ENCODE peak calls at places on chromosome 9, in four cellular contexts. Y is CD8-positive, alpha-beta T cell; E is adrenal gland; J is WERI-Rb-1. G is an unnamed sample. For H3K9me3, the result is how much of the 10 kb centered on the place peaks cover.

GRCh38 chr9:131943397-131943796 is 136.3 kb downstream of the MED27 start:
- DNase-seq in J (no peak), E (no peak), Y (no peak), G (no peak)

GRCh38 chr9:4718911-4719310 is 22.1 kb downstream of the AK3 start:
- DNase-seq in Y (no peak), E (no peak), J (no peak), G (no peak)

GRCh38 chr9:93133641-93134017 is 422 bp downstream of the NINJ1 start:
- DNase-seq in Y (no peak), J (peak), E (peak), G (peak)

GRCh38 chr9:29285818-29286217 is 1712.5 kb upstream of the C9orf72 start:
- DNase-seq in Y (no peak), E (no peak), J (no peak), G (no peak)

GRCh38 chr9:120445974-120446373 is 134.0 kb downstream of the CDK5RAP2 start:
- DNase-seq in Y (no peak), J (no peak), E (no peak), G (no peak)

GRCh38 chr9:85332487-85332886 is 409.3 kb downstream of the AGTPBP1 start:
- DNase-seq in Y (no peak), J (no peak), E (no peak), G (no peak)

GRCh38 chr9:108743901-108744371 is 111.8 kb downstream of the ACTL7B start:
- DNase-seq in E (no peak), Y (no peak), J (peak), G (no peak)

GRCh38 chr9:107907715-107908114 is 418.1 kb upstream of the KLF4 start:
- DNase-seq in J (no peak), E (no peak), Y (no peak), G (no peak)

GRCh38 chr9:132125944-132126720 is 35.7 kb upstream of the NTNG2 start:
- DNase-seq in Y (no peak), E (no peak), J (no peak), G (no peak)

GRCh38 chr9:129860653-129861446 is 25.6 kb downstream of the USP20 start:
- DNase-seq in J (no peak), E (no peak), Y (no peak), G (no peak)

GRCh38 chr9:128683340-128684064 is 5.5 kb upstream of the SET start:
- DNase-seq in E (peak), J (peak), Y (no peak), G (no peak)

GRCh38 chr9:113464672-113465271 is 1.2 kb downstream of the RGS3 start:
- DNase-seq in J (no peak), E (no peak), Y (no peak), G (no peak)

GRCh38 chr9:134344068-134344820 is 18.0 kb downstream of the RXRA start:
- DNase-seq in Y (peak), E (peak), J (no peak), G (no peak)

GRCh38 chr9:30120654-30121053 is 2263.8 kb upstream of the ACO1 start:
- DNase-seq in Y (no peak), E (no peak), J (no peak), G (no peak)

GRCh38 chr9:83701769-83702168 is 6.0 kb downstream of the UBQLN1 start:
- DNase-seq in E (no peak), J (no peak), Y (no peak), G (no peak)

GRCh38 chr9:72839140-72839539 is 113.7 kb downstream of the ALDH1A1 start:
- DNase-seq in Y (no peak), E (no peak), J (no peak), G (no peak)

GRCh38 chr9:95992536-95992935 is 117.0 kb downstream of the ERCC6L2 start:
- DNase-seq in Y (no peak), J (peak), E (no peak), G (no peak)

GRCh38 chr9:113687680-113688371 is 188.3 kb upstream of the ZNF618 start:
- DNase-seq in Y (no peak), J (no peak), E (no peak), G (no peak)

GRCh38 chr9:21741151-21741550 is 61.3 kb upstream of the MTAP start:
- DNase-seq in E (no peak), Y (no peak), J (no peak), G (no peak)

GRCh38 chr9:116644099-116644688 is 42.9 kb upstream of the TRIM32 start:
- DNase-seq in J (no peak), Y (no peak), E (no peak), G (no peak)

GRCh38 chr9:36894695-36895310 is 139.3 kb downstream of the PAX5 start:
- DNase-seq in Y (no peak), J (no peak), E (no peak), G (no peak)

GRCh38 chr9:38067892-38068615 is 973 bp downstream of the SHB start:
- DNase-seq in Y (no peak), J (no peak), E (no peak), G (peak)

GRCh38 chr9:78866228-78867132 is 569.6 kb downstream of the PSAT1 start:
- DNase-seq in E (no peak), J (no peak), Y (no peak), G (no peak)

GRCh38 chr9:27107241-27107640 is 1.8 kb upstream of the TEK start:
- DNase-seq in J (no peak), Y (no peak), E (no peak), G (no peak)

GRCh38 chr9:133529457-133529856 is 4.7 kb upstream of the MYMK start:
- DNase-seq in Y (no peak), J (no peak), E (no peak), G (no peak)

GRCh38 chr9:3675964-3676363 is 150.2 kb upstream of the RFX3 start:
- DNase-seq in J (no peak), E (no peak), Y (no peak), G (no peak)

GRCh38 chr9:83706703-83707517 is 848 bp downstream of the UBQLN1 start:
- DNase-seq in J (peak), E (peak), Y (peak), G (peak)

GRCh38 chr9:134793281-134793680 is 87.3 kb upstream of the FCN2 start:
- DNase-seq in E (no peak), J (no peak), Y (no peak), G (no peak)

GRCh38 chr9:93674580-93675335 is 98.4 kb downstream of the PHF2 start:
- DNase-seq in E (peak), Y (no peak), J (peak), G (peak)

GRCh38 chr9:38208206-38208901 is 139.3 kb upstream of the SHB start:
- DNase-seq in Y (no peak), E (no peak), J (peak), G (no peak)

GRCh38 chr9:93598647-93599241 is 22.4 kb downstream of the PHF2 start:
- DNase-seq in J (no peak), E (peak), Y (no peak), G (no peak)

GRCh38 chr9:123696476-123696875 is 233.4 kb downstream of the DENND1A start:
- DNase-seq in E (no peak), Y (no peak), J (no peak), G (no peak)

GRCh38 chr9:137127301-137128157 is 11.4 kb upstream of the GRIN1 start:
- DNase-seq in J (no peak), E (no peak), Y (no peak), G (no peak)

DNA sequence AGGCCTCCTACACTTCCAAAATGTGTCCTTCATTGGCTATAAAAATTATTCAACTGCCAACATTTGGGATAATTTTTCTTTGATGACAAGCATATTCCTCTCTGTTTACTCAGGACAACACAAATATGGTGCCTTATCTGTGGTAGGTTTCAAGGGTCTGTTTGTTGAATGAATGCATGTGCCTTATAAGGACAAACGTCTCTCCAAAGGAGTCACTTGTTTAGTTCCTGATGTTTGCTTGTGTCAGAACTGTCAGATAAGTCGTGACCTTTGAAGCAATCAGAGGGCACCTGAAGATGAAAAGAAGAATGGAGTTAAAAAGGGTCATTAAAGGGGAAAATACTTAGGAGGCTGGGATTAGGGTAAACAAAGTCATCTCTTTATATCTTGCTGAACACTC is 3.6 kb upstream of the OR1J2 start:
- DNase-seq in E (no peak), J (no peak), Y (no peak), G (no peak)
- H3K9me3 ChIP-seq in E (under half), J (under half), Y (under half), G (under half)

GRCh38 chr9:19816769-19817168 is 27.9 kb upstream of the SLC24A2 start:
- DNase-seq in J (no peak), Y (no peak), E (no peak), G (no peak)

GRCh38 chr9:19807182-19807892 is 18.5 kb upstream of the SLC24A2 start:
- DNase-seq in Y (no peak), J (no peak), E (no peak), G (no peak)

GRCh38 chr9:19809422-19810269 is 20.8 kb upstream of the SLC24A2 start:
- DNase-seq in Y (no peak), E (no peak), J (no peak), G (no peak)

GRCh38 chr9:19812194-19812593 is 23.4 kb upstream of the SLC24A2 start:
- DNase-seq in Y (no peak), J (no peak), E (no peak), G (no peak)
- H3K9me3 ChIP-seq in Y (under half), J (under half), E (under half), G (under half)

DNA sequence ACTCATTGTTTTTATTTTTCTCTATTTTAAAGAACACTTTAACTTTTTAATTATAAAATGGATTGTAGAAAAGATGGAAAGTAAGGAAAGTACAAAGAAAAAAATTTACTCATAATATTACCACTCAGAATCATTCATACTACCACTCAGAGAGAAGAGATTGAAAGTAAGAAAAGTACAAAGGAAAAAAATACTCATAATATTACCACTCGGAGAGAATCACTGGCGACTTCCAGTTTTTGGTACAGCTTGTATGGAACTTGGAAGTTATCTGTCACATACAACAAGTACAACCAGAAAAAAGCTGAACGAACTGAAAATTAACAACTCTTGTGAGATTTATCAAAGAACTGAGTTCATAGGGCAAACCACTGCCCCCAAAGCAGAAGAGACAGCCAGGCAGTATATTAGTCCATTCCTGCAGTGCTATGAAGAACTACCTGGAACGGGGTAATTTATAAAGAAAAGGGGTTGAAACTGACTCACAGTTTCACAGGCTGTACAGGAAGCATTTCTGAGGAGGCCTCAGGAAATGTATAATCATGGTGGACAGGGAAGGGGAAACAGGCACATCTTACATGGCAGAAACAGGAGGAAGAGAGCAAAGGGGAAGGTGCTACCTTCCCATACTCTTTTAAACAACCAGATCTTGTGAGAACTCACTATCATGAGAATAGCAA is 183.9 kb downstream of the SMARCA2 start:
- DNase-seq in E (no peak), Y (no peak), J (no peak), G (no peak)
- H3K9me3 ChIP-seq in E (under half), Y (under half), J (under half), G (under half)

GRCh38 chr9:7079051-7079450 is 321.3 kb downstream of the KDM4C start:
- DNase-seq in E (no peak), J (no peak), Y (no peak), G (no peak)

GRCh38 chr9:7086389-7086788 is 328.6 kb downstream of the KDM4C start:
- DNase-seq in J (no peak), E (no peak), Y (no peak), G (no peak)

GRCh38 chr9:7081065-7081600 is 323.4 kb downstream of the KDM4C start:
- DNase-seq in Y (no peak), E (no peak), J (no peak), G (no peak)

GRCh38 chr9:7085357-7085756 is 327.6 kb downstream of the KDM4C start:
- DNase-seq in Y (no peak), J (no peak), E (no peak), G (no peak)

DNA sequence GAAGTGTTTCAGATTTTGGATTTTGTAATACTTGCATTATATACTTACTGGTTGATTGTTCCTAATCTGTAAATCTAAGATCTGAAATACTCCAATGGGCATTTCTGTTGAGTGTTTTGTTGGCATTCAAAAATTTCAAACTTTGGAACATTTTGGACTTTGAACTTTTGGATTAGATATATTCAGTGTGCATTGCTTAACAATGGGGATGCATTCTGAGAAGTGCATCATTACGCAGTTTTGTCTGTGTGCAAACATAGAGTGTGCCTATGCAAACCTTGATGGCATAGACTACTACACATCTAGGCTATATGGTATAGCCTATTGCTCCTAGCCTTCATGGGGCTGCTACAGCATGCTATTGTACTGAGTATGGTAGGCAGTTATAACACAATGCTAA is 325.4 kb downstream of the KDM4C start:
- DNase-seq in Y (no peak), J (no peak), E (no peak), G (no peak)
- H3K9me3 ChIP-seq in Y (under half), J (under half), E (under half), G (under half)

GRCh38 chr9:25397746-25398145 is 280.5 kb downstream of the TUSC1 start:
- DNase-seq in Y (no peak), J (no peak), E (no peak), G (no peak)

DNA sequence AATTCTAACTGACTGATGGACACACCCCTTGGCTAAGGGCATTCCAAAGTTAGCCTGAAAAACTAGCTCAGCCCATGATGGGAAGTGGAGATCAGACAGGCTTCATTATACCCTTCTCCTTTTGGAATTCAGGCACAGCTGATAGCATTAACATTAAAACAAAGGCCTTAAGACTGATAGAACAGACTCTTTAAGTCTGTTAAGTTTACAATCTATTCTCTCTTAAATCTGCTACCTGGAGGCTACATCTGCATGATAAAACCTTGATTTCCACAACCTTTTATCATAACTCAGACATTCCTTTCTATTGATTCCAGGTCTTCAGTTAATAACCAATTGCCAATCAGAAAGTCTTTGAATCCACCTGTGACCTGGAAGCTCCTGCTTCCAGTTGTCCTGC is 281.4 kb downstream of the TUSC1 start:
- DNase-seq in Y (no peak), J (no peak), E (no peak), G (no peak)
- H3K9me3 ChIP-seq in Y (under half), J (under half), E (under half), G (under half)

GRCh38 chr9:1173211-1173610 is 123.1 kb downstream of the DMRT2 start:
- DNase-seq in E (no peak), Y (no peak), J (no peak), G (no peak)
- H3K9me3 ChIP-seq in E (under half), Y (under half), J (under half), G (under half)

DNA sequence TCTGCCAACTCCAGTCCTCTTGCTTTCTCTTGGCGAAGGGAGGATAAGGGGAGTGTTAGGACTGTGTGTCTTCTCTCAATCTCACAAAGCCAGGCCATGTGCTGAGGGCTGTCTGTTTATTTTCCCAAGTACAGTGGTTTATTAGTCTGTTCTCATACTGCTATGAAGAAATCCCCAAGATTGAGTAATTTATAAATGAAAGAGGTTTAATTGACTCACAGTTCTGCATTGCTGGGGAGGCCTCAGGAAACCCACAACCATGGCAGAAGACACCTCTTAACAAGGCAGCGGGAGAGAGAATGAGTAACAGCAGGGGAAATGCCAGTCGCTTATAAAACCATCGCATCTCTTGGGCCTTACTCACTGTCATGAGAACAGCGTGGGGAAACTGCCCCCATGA is 36.2 kb upstream of the CKS2 start:
- DNase-seq in Y (no peak), E (no peak), J (no peak), G (no peak)
- H3K9me3 ChIP-seq in Y (under half), E (under half), J (under half), G (under half)

GRCh38 chr9:35684921-35685320 is 4.8 kb downstream of the TPM2 start:
- DNase-seq in J (no peak), Y (no peak), E (no peak), G (no peak)
- H3K9me3 ChIP-seq in J (under half), Y (under half), E (under half), G (under half)

GRCh38 chr9:35179347-35180271 is 17.8 kb downstream of the UNC13B start:
- DNase-seq in E (no peak), J (no peak), Y (no peak), G (no peak)
- H3K9me3 ChIP-seq in E (under half), J (under half), Y (under half), G (under half)

DNA sequence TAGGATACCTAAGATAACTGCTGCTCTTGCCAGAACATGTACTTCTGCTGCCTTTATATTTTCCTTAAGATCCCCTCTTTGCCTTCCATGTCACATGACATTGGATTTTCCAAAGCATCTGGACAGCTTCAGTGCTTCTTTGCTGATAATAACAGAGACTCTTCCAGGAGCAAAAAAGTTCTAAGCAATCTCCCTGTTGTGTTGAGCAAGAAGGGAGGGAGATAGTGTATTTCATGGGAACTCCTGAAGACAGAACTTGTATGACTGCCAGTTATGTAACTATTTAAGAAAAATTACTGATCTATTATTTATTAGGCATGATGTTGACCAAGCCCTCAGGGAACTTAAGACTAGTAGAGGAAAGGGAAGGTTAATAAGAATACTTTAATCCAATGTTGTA is 454.7 kb downstream of the SPATA31D1 start:
- DNase-seq in Y (no peak), E (no peak), J (no peak), G (no peak)
- H3K9me3 ChIP-seq in Y (under half), E (under half), J (under half), G (under half)

G was measured in T-helper 17 cell.